ENCODE peak calls at places on chromosomes 16 and 17, in five cellular contexts. One of them, this sample, is unnamed.
A peak's percentile ranks its signal among the peaks of the same experiment; 100 is the strongest.

GRCh38 chr16:67163903-67164558 is 514 bp upstream of the HSF4 start:
- DNase-seq in fibroblast of mammary gland: no peak
- DNase-seq in GM10248: no peak
- DNase-seq in fibroblast of lung: peak; percentile 57
- DNase-seq in Panc1: no peak
- DNase-seq in this sample: no peak

GRCh38 chr16:73093146-73094144 is 45.5 kb upstream of the ZFHX3 start:
- DNase-seq in GM10248: no peak
- DNase-seq in Panc1: no peak
- DNase-seq in fibroblast of lung: peak; percentile 52
- DNase-seq in fibroblast of mammary gland: no peak
- DNase-seq in this sample: no peak

GRCh38 chr16:9557713-9558112 is 466.3 kb downstream of the HAPSTR1 start:
- DNase-seq in fibroblast of mammary gland: no peak
- DNase-seq in GM10248: no peak
- DNase-seq in Panc1: no peak
- DNase-seq in fibroblast of lung: no peak
- DNase-seq in this sample: no peak

GRCh38 chr17:9021158-9021984 is at the start of gene NTN1:
- DNase-seq in GM10248: peak; percentile 87
- DNase-seq in Panc1: no peak
- DNase-seq in fibroblast of lung: peak; percentile 11
- DNase-seq in fibroblast of mammary gland: peak; percentile 15
- DNase-seq in this sample: peak; percentile 88

GRCh38 chr16:88720396-88720970 is 14.2 kb downstream of the CTU2 start:
- DNase-seq in GM10248: no peak
- DNase-seq in fibroblast of mammary gland: no peak
- DNase-seq in Panc1: no peak
- DNase-seq in fibroblast of lung: no peak
- DNase-seq in this sample: no peak

GRCh38 chr16:1145383-1146100 is 7.4 kb upstream of the CACNA1H start:
- DNase-seq in Panc1: no peak
- DNase-seq in fibroblast of mammary gland: no peak
- DNase-seq in fibroblast of lung: no peak
- DNase-seq in GM10248: no peak
- DNase-seq in this sample: no peak

GRCh38 chr17:19538095-19539039 is 4.7 kb downstream of the SLC47A1 start:
- DNase-seq in fibroblast of lung: no peak
- DNase-seq in GM10248: no peak
- DNase-seq in fibroblast of mammary gland: no peak
- DNase-seq in Panc1: no peak
- DNase-seq in this sample: no peak

GRCh38 chr16:50616883-50617629 is 64.1 kb downstream of the SNX20 start:
- DNase-seq in fibroblast of lung: peak; percentile 17
- DNase-seq in GM10248: no peak
- DNase-seq in fibroblast of mammary gland: no peak
- DNase-seq in Panc1: no peak
- DNase-seq in this sample: no peak

GRCh38 chr16:27367463-27368357 is 34.3 kb upstream of the IL21R start:
- DNase-seq in Panc1: no peak
- DNase-seq in fibroblast of lung: peak; percentile 63
- DNase-seq in fibroblast of mammary gland: peak; percentile 76
- DNase-seq in GM10248: peak; percentile 86
- DNase-seq in this sample: peak; percentile 87

GRCh38 chr16:29745126-29745852 is 501 bp downstream of the C16orf54 start:
- DNase-seq in fibroblast of lung: no peak
- DNase-seq in Panc1: no peak
- DNase-seq in fibroblast of mammary gland: no peak
- DNase-seq in GM10248: peak; percentile 78
- DNase-seq in this sample: peak; percentile 83

DNA sequence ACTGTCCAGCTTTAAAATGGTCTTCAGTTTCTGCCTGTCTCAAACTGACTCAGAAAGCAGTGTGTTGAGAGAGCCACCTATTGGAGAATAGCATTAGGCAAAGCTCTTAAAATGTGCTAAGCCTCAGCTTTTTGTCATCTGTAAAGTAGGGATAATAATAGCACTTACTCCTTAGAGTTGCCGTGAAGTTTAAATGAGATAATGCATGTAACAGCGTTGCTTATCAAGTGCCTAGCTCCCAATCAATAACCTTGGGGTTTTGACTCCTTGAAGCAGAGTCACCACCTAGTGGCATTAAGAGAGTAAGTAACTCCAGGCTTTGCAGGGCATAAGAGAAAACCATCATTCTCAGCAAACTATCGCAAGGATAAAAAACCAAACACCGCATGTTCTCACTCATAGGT is 163.3 kb downstream of the HS3ST2 start:
- DNase-seq in fibroblast of lung: no peak
- DNase-seq in GM10248: no peak
- DNase-seq in Panc1: peak; percentile 7
- DNase-seq in fibroblast of mammary gland: peak; percentile 4
- DNase-seq in this sample: no peak
- TF ChIP-seq CTCF in fibroblast of lung: peak; percentile 39
- TF ChIP-seq CTCF in GM10248: peak; percentile 12
- TF ChIP-seq CTCF in Panc1: peak; percentile 72
- TF ChIP-seq CTCF in fibroblast of mammary gland: peak; percentile 22
- TF ChIP-seq CTCF in this sample: no peak

GRCh38 chr17:55845385-55845784 is 94.5 kb downstream of the PCTP start:
- DNase-seq in fibroblast of lung: peak; percentile 55
- DNase-seq in GM10248: peak; percentile 42
- DNase-seq in fibroblast of mammary gland: peak; percentile 47
- DNase-seq in Panc1: no peak
- DNase-seq in this sample: peak; percentile 65
- TF ChIP-seq CTCF in fibroblast of lung: peak; percentile 65
- TF ChIP-seq CTCF in GM10248: peak; percentile 50
- TF ChIP-seq CTCF in fibroblast of mammary gland: peak; percentile 55
- TF ChIP-seq CTCF in Panc1: no peak
- TF ChIP-seq CTCF in this sample: peak; percentile 30

GRCh38 chr16:85821441-85821901 is 22.0 kb downstream of the COX4I1 start:
- DNase-seq in Panc1: no peak
- DNase-seq in fibroblast of lung: peak; percentile 77
- DNase-seq in GM10248: peak; percentile 92
- DNase-seq in fibroblast of mammary gland: peak; percentile 69
- DNase-seq in this sample: peak; percentile 94
- TF ChIP-seq CTCF in Panc1: peak; percentile 93
- TF ChIP-seq CTCF in fibroblast of lung: peak; percentile 84
- TF ChIP-seq CTCF in GM10248: peak; percentile 94
- TF ChIP-seq CTCF in fibroblast of mammary gland: peak; percentile 74
- TF ChIP-seq CTCF in this sample: peak; percentile 95

GRCh38 chr17:74222399-74222798 is 9.0 kb downstream of the TTYH2 start:
- DNase-seq in GM10248: no peak
- DNase-seq in Panc1: no peak
- DNase-seq in fibroblast of mammary gland: no peak
- DNase-seq in fibroblast of lung: no peak
- DNase-seq in this sample: no peak
- TF ChIP-seq CTCF in GM10248: no peak
- TF ChIP-seq CTCF in Panc1: no peak
- TF ChIP-seq CTCF in fibroblast of mammary gland: no peak
- TF ChIP-seq CTCF in fibroblast of lung: no peak
- TF ChIP-seq CTCF in this sample: no peak

This sample was measured in GM13976.